ENCODE peak calls at places on chromosomes 6 and 20, in eight cellular contexts. M, P, Z, O, H, R, F and N are unnamed samples. For H3K9me3, the result is how much of the 10 kb centered on the place peaks cover.

GRCh38 chr6:166169549-166170421 is 2.1 kb upstream of the TBXT start:
- DNase-seq in M (no peak), P (no peak), Z (no peak), O (no peak), H (no peak), R (no peak), F (no peak), N (no peak)

GRCh38 chr6:139823099-139823807 is 448.8 kb upstream of the CITED2 start:
- DNase-seq in M (no peak), P (no peak), Z (no peak), O (no peak), H (no peak), R (no peak), F (no peak), N (no peak)

GRCh38 chr20:48051810-48052491 is 266.7 kb upstream of the SULF2 start:
- DNase-seq in M (no peak), P (no peak), Z (peak), O (no peak), H (no peak), R (peak), F (no peak), N (no peak)

GRCh38 chr6:138973481-138974140 is 14.4 kb downstream of the REPS1 start:
- DNase-seq in M (no peak), P (no peak), Z (peak), O (no peak), H (no peak), R (peak), F (no peak), N (no peak)

GRCh38 chr6:132858750-132859149 is 44.4 kb downstream of the RPS12 start:
- DNase-seq in M (no peak), P (no peak), Z (no peak), O (no peak), H (no peak), R (no peak), F (no peak), N (no peak)

GRCh38 chr6:3520541-3521220 is 63.8 kb upstream of the SLC22A23 start:
- DNase-seq in M (no peak), P (no peak), Z (peak), O (no peak), H (no peak), R (peak), F (no peak), N (no peak)

GRCh38 chr6:15374119-15374518 is 128.2 kb downstream of the JARID2 start:
- DNase-seq in M (no peak), P (no peak), Z (no peak), O (no peak), H (no peak), R (no peak), F (no peak), N (no peak)

GRCh38 chr20:11144114-11144513 is 470.3 kb upstream of the JAG1 start:
- DNase-seq in M (no peak), P (no peak), Z (peak), O (no peak), H (no peak), R (peak), F (no peak), N (no peak)

GRCh38 chr6:91590191-91590590 is 1003.3 kb upstream of the MAP3K7 start:
- DNase-seq in M (no peak), P (no peak), Z (no peak), O (no peak), H (no peak), R (no peak), F (no peak), N (no peak)

GRCh38 chr6:164827537-164827936 is 481.9 kb downstream of the C6orf118 start:
- DNase-seq in M (no peak), P (no peak), Z (no peak), O (no peak), H (no peak), R (peak), F (no peak), N (no peak)

GRCh38 chr6:24494726-24495515 is at the start of gene ALDH5A1:
- DNase-seq in M (peak), P (peak), Z (peak), O (peak), H (peak), R (peak), F (peak), N (no peak)

GRCh38 chr6:140252099-140252498 is 877.7 kb upstream of the CITED2 start:
- DNase-seq in M (no peak), P (no peak), Z (peak), O (no peak), H (no peak), R (no peak), F (no peak), N (no peak)

GRCh38 chr20:24767623-24768100 is 181.4 kb upstream of the CST7 start:
- DNase-seq in M (no peak), P (no peak), Z (no peak), O (no peak), H (no peak), R (no peak), F (no peak), N (no peak)

GRCh38 chr6:134878136-134878535 is 71.8 kb downstream of the ALDH8A1 start:
- DNase-seq in M (no peak), P (no peak), Z (no peak), O (no peak), H (no peak), R (peak), F (no peak), N (no peak)

DNA sequence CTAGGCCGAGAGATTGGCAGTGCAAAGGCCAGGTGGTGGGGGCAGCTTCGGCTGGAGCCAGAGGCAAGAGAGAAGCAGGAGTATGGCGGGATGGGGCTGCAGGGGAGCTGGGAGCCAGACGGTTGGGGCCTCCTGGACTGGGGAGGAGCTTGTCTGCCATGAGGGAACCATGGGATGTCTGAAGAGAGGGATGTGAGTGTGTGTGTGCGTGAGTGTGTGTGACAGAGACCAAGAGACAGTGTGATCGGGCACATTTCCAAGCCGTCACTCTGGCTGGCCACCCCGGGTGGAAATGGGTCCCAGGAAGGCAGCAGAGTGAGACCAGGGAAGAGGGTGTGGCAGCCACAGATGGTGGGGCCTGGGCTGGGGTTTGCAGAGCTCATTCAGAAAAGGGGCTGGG is 13.8 kb downstream of the PHACTR3 start:
- DNase-seq in M (no peak), P (no peak), Z (no peak), O (no peak), H (no peak), R (no peak), F (no peak), N (no peak)
- H3K9me3 ChIP-seq in M (under half), P (under half), Z (under half), O (under half), H (under half), R (under half), F (under half), N (under half)

DNA sequence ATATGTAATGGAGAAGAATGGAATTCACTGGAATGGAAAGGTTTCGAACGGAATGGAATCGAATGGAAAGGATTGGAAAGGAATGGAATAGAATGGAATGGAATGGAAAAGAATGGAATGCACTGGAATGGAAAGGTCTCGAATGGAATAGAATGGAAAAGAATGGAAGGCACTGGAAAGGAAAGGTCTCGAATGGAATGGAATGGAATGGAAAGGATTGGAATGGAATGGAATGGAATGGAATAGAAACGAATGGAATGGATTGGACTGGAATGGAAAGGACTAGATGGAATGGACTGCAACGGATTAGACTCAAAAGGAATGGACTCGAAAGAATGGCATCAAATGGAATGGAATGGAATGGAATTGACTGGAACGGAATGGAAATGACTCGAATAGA is 20.5 kb upstream of the DEFB115 start:
- DNase-seq in M (no peak), P (no peak), Z (no peak), O (no peak), H (no peak), R (no peak), F (no peak), N (no peak)
- H3K9me3 ChIP-seq in M (under half), P (half or more), Z (under half), O (half or more), H (under half), R (under half), F (under half), N (under half)

GRCh38 chr6:89630488-89630887 is 8.1 kb downstream of the LYRM2 start:
- DNase-seq in M (peak), P (no peak), Z (no peak), O (no peak), H (no peak), R (no peak), F (no peak), N (no peak)
- H3K9me3 ChIP-seq in M (under half), P (under half), Z (under half), O (under half), H (under half), R (under half), F (under half), N (under half)

GRCh38 chr6:27451660-27452390 is 21.1 kb downstream of the ZNF184 start:
- DNase-seq in M (no peak), P (no peak), Z (no peak), O (no peak), H (no peak), R (no peak), F (no peak), N (no peak)
- H3K9me3 ChIP-seq in M (under half), P (half or more), Z (half or more), O (half or more), H (half or more), R (under half), F (under half), N (half or more)

DNA sequence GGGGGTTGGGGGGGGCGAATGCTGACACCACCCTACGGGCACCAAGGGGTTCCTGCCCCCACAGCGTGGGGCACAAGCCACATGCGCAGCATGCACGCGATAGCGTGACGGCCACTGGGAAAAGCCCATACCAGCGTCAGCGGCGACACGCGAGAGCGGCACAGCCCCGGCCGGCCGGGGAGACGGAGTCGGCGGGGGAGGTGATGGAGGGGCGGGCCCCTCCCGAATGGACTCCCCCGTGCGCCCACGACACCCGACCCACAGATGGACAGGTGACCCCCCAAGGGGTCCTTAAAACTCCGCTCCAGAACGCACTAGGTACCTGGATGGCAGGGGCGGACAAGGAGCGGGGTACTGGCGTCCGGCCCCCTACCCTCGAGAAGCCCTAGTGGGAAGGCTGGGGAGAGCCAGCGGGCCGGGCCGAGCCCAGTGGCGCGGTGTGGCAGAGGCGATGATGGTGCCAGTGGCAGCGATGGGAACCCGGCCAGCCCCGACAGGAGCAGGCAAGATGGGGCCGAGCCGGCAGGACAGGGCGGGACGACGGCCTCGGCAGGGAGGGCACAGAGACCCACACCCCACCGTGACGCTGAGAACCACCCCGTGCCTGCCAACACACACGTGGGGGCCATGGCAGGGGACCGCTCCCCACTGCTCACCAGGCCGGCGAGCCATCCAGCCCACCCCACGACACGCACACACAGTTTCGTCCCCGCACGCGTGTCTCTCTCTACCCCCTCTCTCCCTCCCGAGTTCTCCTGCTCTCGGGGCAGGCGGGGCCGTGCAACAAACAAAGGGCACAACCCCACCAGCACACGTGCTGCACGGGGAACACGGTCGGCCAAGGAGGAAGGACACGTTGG is 1959.8 kb upstream of the DEFB115 start:
- DNase-seq in M (no peak), P (no peak), Z (no peak), O (no peak), H (no peak), R (no peak), F (no peak), N (no peak)
- H3K9me3 ChIP-seq in M (under half), P (under half), Z (under half), O (under half), H (under half), R (under half), F (under half), N (under half)

GRCh38 chr6:61940919-61941318 is 345.1 kb downstream of the KHDRBS2 start:
- DNase-seq in M (no peak), P (no peak), Z (no peak), O (no peak), H (no peak), R (no peak), F (no peak), N (no peak)
- H3K9me3 ChIP-seq in M (under half), P (under half), Z (under half), O (under half), H (under half), R (under half), F (under half), N (under half)

DNA sequence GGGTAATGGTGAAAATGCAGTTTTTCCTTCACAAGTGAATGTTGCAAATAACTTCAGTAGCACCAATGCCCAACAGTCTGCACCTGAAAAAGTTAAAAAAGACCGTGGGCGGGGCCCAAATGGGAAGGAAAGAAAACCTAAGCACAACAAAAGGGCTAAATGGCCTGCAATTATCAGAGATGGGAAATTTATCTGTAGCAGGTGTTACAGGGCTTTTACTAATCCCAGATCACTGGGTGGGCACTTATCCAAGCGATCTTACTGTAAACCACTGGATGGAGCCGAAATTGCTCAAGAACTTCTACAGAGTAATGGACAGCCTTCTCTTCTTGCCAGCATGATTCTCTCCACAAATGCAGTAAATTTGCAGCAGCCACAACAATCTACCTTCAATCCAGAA is 64.8 kb upstream of the SMIM8 start:
- DNase-seq in M (no peak), P (no peak), Z (no peak), O (no peak), H (no peak), R (no peak), F (no peak), N (no peak)
- H3K9me3 ChIP-seq in M (under half), P (under half), Z (under half), O (under half), H (under half), R (under half), F (under half), N (under half)

GRCh38 chr6:137190710-137191109 is 17.3 kb upstream of the IL22RA2 start:
- DNase-seq in M (no peak), P (no peak), Z (no peak), O (no peak), H (no peak), R (no peak), F (no peak), N (no peak)

GRCh38 chr6:137191670-137192069 is 18.2 kb upstream of the IL22RA2 start:
- DNase-seq in M (no peak), P (no peak), Z (no peak), O (no peak), H (no peak), R (no peak), F (no peak), N (no peak)

GRCh38 chr6:137191238-137191637 is 17.8 kb upstream of the IL22RA2 start:
- DNase-seq in M (no peak), P (no peak), Z (no peak), O (no peak), H (no peak), R (no peak), F (no peak), N (no peak)

GRCh38 chr6:137185290-137185689 is 11.8 kb upstream of the IL22RA2 start:
- DNase-seq in M (no peak), P (no peak), Z (no peak), O (no peak), H (no peak), R (no peak), F (no peak), N (no peak)

DNA sequence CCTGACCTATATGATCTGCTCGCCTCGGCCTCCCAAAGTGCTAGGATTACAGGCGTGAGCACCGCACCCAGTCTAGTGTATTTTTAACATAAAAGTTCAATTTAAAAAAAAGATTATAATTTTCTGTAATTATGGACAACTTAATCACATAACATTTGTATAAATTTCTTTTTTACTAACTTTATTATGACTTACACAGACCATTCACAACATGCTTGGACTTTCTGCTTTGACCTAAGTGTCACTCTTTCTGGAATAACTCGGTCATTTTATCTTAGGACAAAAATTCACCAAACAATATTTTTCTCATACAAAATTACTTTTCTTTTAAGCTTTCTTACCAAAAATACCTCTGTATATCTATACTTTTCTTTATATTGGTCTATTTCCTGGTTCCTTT is 15.4 kb upstream of the IL22RA2 start:
- DNase-seq in M (no peak), P (no peak), Z (no peak), O (peak), H (peak), R (peak), F (no peak), N (peak)
- H3K9me3 ChIP-seq in M (under half), P (under half), Z (under half), O (half or more), H (under half), R (under half), F (under half), N (under half)